ENCODE peak calls at places on chromosomes 7 and 10, in five cellular contexts. One of them, this sample, is unnamed.

GRCh38 chr7:44240983-44241510 is 40.3 kb downstream of the YKT6 start:
- DNase-seq in SK-N-SH: peak; percentile 96
- DNase-seq in GM12878: peak; percentile 27
- DNase-seq in A549: peak; percentile 92
- DNase-seq in K562: peak; percentile 90
- DNase-seq in this sample: peak; percentile 75

GRCh38 chr7:157896774-157897555 is 560.2 kb downstream of the DNAJB6 start:
- DNase-seq in A549: no peak
- DNase-seq in K562: no peak
- DNase-seq in SK-N-SH: no peak
- DNase-seq in GM12878: no peak
- DNase-seq in this sample: no peak

GRCh38 chr7:25622716-25623115 is 394.4 kb upstream of the NPVF start:
- DNase-seq in K562: no peak
- DNase-seq in A549: no peak
- DNase-seq in SK-N-SH: no peak
- DNase-seq in GM12878: no peak
- DNase-seq in this sample: no peak

GRCh38 chr10:74077416-74077815 is 73.2 kb downstream of the AP3M1 start:
- DNase-seq in K562: no peak
- DNase-seq in SK-N-SH: no peak
- DNase-seq in GM12878: no peak
- DNase-seq in A549: no peak
- DNase-seq in this sample: no peak

GRCh38 chr10:93921338-93921737 is 27.6 kb downstream of the SLC35G1 start:
- DNase-seq in GM12878: no peak
- DNase-seq in SK-N-SH: peak; percentile 5
- DNase-seq in A549: no peak
- DNase-seq in K562: no peak
- DNase-seq in this sample: no peak

GRCh38 chr7:95493247-95493646 is 7.5 kb downstream of the ASB4 start:
- DNase-seq in A549: no peak
- DNase-seq in GM12878: no peak
- DNase-seq in SK-N-SH: no peak
- DNase-seq in K562: no peak
- DNase-seq in this sample: peak; percentile 35

GRCh38 chr7:8627322-8627721 is 193.9 kb downstream of the NXPH1 start:
- DNase-seq in GM12878: no peak
- DNase-seq in K562: no peak
- DNase-seq in SK-N-SH: no peak
- DNase-seq in A549: no peak
- DNase-seq in this sample: no peak

GRCh38 chr10:62130948-62131347 is 137.7 kb downstream of the RTKN2 start:
- DNase-seq in K562: no peak
- DNase-seq in A549: no peak
- DNase-seq in GM12878: no peak
- DNase-seq in SK-N-SH: no peak
- DNase-seq in this sample: peak; percentile 98

GRCh38 chr7:117259626-117260025 is 63.2 kb downstream of the WNT2 start:
- DNase-seq in GM12878: no peak
- DNase-seq in A549: no peak
- DNase-seq in K562: no peak
- DNase-seq in SK-N-SH: no peak
- DNase-seq in this sample: peak; percentile 53

DNA sequence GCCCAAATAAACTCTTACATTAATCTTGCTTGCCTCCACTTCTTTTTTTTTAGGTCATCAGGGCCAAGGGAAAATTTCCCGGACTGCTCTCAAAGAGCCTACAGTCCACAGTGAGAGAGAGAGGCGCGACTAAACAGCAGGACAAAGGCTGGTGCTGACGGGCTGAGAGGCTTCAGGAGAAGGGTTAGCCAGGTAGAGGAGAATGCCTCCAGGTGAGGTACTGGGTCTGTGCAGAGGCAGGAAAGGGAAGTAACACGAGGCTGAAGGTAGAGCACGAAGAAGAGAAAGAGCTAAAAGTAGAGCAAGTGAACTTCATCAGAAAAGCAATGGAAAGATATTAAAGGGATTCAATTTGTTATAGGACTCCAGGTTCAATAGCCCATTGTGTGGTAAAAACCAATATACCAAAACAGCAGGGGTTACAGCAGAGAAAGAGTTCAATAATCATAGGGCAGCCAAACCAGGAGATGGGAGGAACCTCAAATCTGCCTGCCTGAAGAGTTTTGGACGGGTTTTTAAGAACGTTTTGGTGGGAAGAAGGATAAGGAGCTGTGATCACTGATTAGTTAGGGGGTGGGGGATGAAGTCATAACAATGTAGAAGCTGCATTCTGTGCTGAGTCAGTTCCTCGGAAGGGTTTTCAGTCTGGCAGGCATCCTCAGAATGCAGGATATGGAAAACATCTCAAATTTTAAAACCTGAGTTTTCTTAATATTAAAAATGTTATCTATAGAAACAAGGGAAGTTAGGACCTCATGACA is 171.5 kb downstream of the AKR1D1 start:
- DNase-seq in K562: no peak
- DNase-seq in SK-N-SH: no peak
- DNase-seq in A549: no peak
- DNase-seq in GM12878: no peak
- DNase-seq in this sample: no peak
- TF ChIP-seq RCOR1 in K562: no peak
- TF ChIP-seq RCOR1 in SK-N-SH: no peak
- TF ChIP-seq RCOR1 in A549: no peak
- TF ChIP-seq RCOR1 in GM12878: no peak
- TF ChIP-seq RCOR1 in this sample: no peak

GRCh38 chr7:129489491-129489890 is 12.8 kb upstream of the SMKR1 start:
- DNase-seq in GM12878: no peak
- DNase-seq in K562: no peak
- DNase-seq in SK-N-SH: no peak
- DNase-seq in A549: no peak
- DNase-seq in this sample: peak; percentile 93
- TF ChIP-seq RCOR1 in GM12878: no peak
- TF ChIP-seq RCOR1 in K562: no peak
- TF ChIP-seq RCOR1 in SK-N-SH: no peak
- TF ChIP-seq RCOR1 in A549: no peak
- TF ChIP-seq RCOR1 in this sample: no peak

DNA sequence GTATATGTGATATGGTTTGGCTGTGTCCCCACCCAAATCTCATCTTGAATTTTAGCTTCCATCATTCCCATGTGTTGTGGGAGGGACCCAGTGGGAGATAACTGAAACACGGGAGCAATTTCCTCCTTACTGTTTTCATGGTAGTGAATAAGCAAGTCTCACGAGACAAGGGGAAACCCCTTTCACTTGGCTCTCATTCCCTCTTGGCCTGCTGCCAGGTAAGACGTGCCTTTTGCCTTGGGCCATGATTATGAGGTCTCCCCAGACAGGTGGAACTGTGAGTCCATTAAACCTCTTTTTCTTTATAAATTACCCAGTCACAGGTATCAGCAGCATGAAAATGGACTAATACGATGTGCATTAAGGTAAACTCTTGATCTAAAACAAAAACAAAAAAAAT is 357.1 kb upstream of the AOAH start:
- DNase-seq in A549: no peak
- DNase-seq in SK-N-SH: no peak
- DNase-seq in GM12878: peak; percentile 24
- DNase-seq in K562: no peak
- DNase-seq in this sample: no peak
- TF ChIP-seq RCOR1 in A549: no peak
- TF ChIP-seq RCOR1 in SK-N-SH: no peak
- TF ChIP-seq RCOR1 in GM12878: no peak
- TF ChIP-seq RCOR1 in K562: no peak
- TF ChIP-seq RCOR1 in this sample: no peak

DNA sequence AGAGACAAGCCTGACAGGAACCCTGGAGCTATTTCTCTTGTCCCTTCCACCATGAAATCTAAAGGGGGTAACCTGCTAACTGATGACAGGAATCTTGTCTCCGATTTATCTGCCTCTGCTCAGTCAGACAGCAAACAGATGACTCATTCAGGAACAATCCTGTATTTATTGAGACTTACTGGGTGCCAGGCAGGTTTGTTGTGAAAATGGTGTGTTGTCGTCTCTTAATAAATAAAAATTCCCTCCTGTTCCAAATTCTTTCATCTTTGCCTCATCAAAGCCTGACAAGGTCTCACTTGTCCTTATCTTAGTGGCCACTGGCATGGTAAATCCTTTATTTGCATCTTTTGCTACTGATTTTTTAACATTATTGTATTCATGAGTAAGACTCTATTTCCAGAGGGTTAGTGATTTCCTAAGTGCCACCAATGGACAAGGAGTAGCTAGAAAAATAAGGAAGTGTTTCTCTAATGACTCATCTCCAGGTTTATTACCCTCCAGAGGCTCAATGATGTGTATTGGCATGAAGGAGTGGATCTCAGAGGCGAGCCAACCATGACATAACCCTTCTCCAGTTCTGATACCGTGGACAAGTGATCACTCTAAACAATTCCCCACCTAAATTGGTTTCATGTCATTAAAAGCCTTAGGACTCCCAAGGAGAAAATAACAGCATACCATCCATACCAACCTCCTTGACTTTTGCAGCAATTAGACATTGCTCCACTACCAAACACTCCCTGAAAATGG is 724.0 kb downstream of the GRID1 start:
- DNase-seq in GM12878: no peak
- DNase-seq in SK-N-SH: no peak
- DNase-seq in K562: no peak
- DNase-seq in A549: peak; percentile 74
- DNase-seq in this sample: no peak
- TF ChIP-seq RCOR1 in GM12878: no peak
- TF ChIP-seq RCOR1 in SK-N-SH: no peak
- TF ChIP-seq RCOR1 in K562: no peak
- TF ChIP-seq RCOR1 in A549: no peak
- TF ChIP-seq RCOR1 in this sample: no peak

GRCh38 chr7:121313220-121313792 is 15.5 kb upstream of the WNT16 start:
- DNase-seq in K562: no peak
- DNase-seq in A549: no peak
- DNase-seq in SK-N-SH: no peak
- DNase-seq in GM12878: no peak
- DNase-seq in this sample: no peak

DNA sequence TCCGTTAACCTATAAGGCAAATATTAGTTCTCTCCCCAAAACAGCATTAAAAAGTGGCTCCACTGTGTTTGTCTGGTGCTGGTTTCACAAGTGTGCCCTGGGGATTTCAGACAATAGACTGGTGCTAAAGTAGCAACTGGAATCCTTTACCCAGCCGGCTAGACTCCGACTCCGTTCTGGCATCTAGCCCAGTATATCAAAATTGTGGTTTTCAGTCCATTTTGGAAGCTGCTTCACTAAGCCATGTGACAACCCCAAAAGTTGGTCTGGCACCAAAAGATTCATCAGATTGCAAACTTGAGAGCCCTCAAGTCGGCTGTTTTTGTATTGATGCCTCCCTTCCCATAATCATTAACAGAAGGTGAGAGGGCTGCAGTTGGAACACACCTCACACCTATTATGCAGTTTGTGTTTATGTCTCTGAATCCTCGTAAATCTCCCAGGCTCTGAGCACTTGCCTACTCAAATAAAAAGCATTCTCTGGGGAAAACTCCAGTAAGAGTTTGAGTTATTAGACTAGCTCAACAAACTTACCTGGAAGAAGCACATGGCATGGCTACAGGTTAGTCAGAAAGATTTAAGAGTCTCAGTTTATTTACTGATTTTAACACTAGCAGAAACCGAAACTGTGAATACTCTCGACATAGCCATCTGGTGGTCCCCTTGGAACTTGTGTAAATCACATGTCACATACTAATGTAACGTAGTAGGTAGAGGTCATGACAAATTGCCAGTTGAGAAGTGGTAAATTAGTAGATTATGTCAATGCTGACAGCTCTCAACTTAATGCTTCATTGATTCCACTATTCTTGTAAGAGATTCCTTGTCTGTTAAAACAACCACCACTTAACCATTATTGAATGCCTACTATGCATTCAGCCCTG is 14.8 kb upstream of the WNT16 start:
- DNase-seq in SK-N-SH: no peak
- DNase-seq in A549: no peak
- DNase-seq in GM12878: peak; percentile 50
- DNase-seq in K562: no peak
- DNase-seq in this sample: no peak
- TF ChIP-seq RCOR1 in SK-N-SH: no peak
- TF ChIP-seq RCOR1 in A549: no peak
- TF ChIP-seq RCOR1 in GM12878: no peak
- TF ChIP-seq RCOR1 in K562: no peak
- TF ChIP-seq RCOR1 in this sample: no peak

GRCh38 chr7:133910761-133911160 is 216.4 kb upstream of the LRGUK start:
- DNase-seq in A549: no peak
- DNase-seq in SK-N-SH: no peak
- DNase-seq in GM12878: no peak
- DNase-seq in K562: no peak
- DNase-seq in this sample: no peak

GRCh38 chr7:133911724-133912123 is 215.4 kb upstream of the LRGUK start:
- DNase-seq in GM12878: peak; percentile 2
- DNase-seq in SK-N-SH: no peak
- DNase-seq in K562: no peak
- DNase-seq in A549: no peak
- DNase-seq in this sample: no peak

GRCh38 chr7:133916621-133917020 is 210.5 kb upstream of the LRGUK start:
- DNase-seq in A549: no peak
- DNase-seq in K562: no peak
- DNase-seq in SK-N-SH: no peak
- DNase-seq in GM12878: no peak
- DNase-seq in this sample: no peak

GRCh38 chr7:133912916-133913697 is 214.0 kb upstream of the LRGUK start:
- DNase-seq in SK-N-SH: no peak
- DNase-seq in K562: no peak
- DNase-seq in GM12878: no peak
- DNase-seq in A549: no peak
- DNase-seq in this sample: peak; percentile 53
- TF ChIP-seq RCOR1 in SK-N-SH: no peak
- TF ChIP-seq RCOR1 in K562: no peak
- TF ChIP-seq RCOR1 in GM12878: no peak
- TF ChIP-seq RCOR1 in A549: no peak
- TF ChIP-seq RCOR1 in this sample: no peak

GRCh38 chr7:113076703-113077102 is 9.9 kb downstream of the GPR85 start:
- DNase-seq in SK-N-SH: no peak
- DNase-seq in K562: no peak
- DNase-seq in GM12878: no peak
- DNase-seq in A549: no peak
- DNase-seq in this sample: no peak

DNA sequence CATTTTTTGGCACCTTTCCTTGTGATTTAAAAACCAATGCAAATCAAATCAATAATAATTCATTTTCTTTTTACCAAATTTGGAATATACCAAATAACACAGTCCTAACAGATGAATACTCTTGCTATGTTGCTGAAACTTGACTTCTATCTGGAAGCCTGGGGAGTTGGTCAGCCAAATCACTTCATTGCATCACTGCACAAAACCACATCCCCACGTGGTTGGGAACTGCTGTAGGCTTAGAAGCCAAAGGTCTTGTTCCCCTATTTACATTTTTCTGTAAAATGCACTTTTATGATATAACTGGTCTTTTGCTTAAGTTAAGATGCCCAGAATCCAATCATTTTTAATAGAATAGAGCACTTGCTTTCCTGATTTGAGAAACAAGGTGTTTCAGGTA is 15.2 kb downstream of the GPR85 start:
- DNase-seq in A549: no peak
- DNase-seq in K562: no peak
- DNase-seq in SK-N-SH: no peak
- DNase-seq in GM12878: no peak
- DNase-seq in this sample: peak; percentile 33
- TF ChIP-seq RCOR1 in A549: no peak
- TF ChIP-seq RCOR1 in K562: no peak
- TF ChIP-seq RCOR1 in SK-N-SH: no peak
- TF ChIP-seq RCOR1 in GM12878: no peak
- TF ChIP-seq RCOR1 in this sample: no peak